ENCODE peak calls at places on chromosomes 7 and 10, in five cellular contexts. P is ovary, X is stomach, G is GM06990, B is fibroblast of lung. T is an unnamed sample.

GRCh38 chr10:59006511-59007306 is 169.7 kb upstream of the PHYHIPL start:
- DNase-seq in X (no peak), B (peak), P (peak), G (no peak), T (no peak)

GRCh38 chr7:22831602-22832001 is 9.0 kb upstream of the TOMM7 start:
- DNase-seq in P (no peak), G (no peak), B (no peak), X (no peak), T (no peak)

GRCh38 chr7:69762821-69763352 is 164.6 kb downstream of the AUTS2 start:
- DNase-seq in X (no peak), P (no peak), G (peak), B (no peak), T (no peak)

GRCh38 chr7:25564980-25565379 is 336.7 kb upstream of the NPVF start:
- DNase-seq in P (no peak), B (no peak), G (no peak), X (no peak), T (no peak)

GRCh38 chr7:91198371-91198770 is 65.9 kb upstream of the FZD1 start:
- DNase-seq in G (no peak), X (no peak), P (no peak), B (peak), T (no peak)

GRCh38 chr7:132065193-132065972 is 509.0 kb upstream of the PODXL start:
- DNase-seq in P (peak), X (no peak), B (peak), G (no peak), T (no peak)

GRCh38 chr7:100642534-100642907 is 1.2 kb upstream of the TFR2 start:
- DNase-seq in X (peak), P (no peak), B (no peak), G (peak), T (no peak)

GRCh38 chr7:99096124-99096887 is 47.6 kb downstream of the SMURF1 start:
- DNase-seq in B (peak), G (no peak), X (no peak), P (peak), T (no peak)

GRCh38 chr7:44157116-44158059 is 16.3 kb upstream of the MYL7 start:
- DNase-seq in X (no peak), G (no peak), B (no peak), P (no peak), T (peak)

GRCh38 chr7:97009753-97010732 is 4.7 kb downstream of the DLX6 start:
- DNase-seq in G (no peak), B (no peak), X (no peak), P (no peak), T (no peak)

GRCh38 chr7:97011536-97012292 is 6.4 kb downstream of the DLX6 start:
- DNase-seq in B (no peak), P (no peak), G (no peak), X (no peak), T (no peak)

GRCh38 chr7:97012293-97013005 is 7.1 kb downstream of the DLX6 start:
- DNase-seq in B (no peak), G (no peak), P (no peak), X (no peak), T (no peak)

GRCh38 chr7:97013025-97013424 is 7.7 kb downstream of the DLX6 start:
- DNase-seq in G (no peak), X (no peak), B (no peak), P (no peak), T (no peak)

DNA sequence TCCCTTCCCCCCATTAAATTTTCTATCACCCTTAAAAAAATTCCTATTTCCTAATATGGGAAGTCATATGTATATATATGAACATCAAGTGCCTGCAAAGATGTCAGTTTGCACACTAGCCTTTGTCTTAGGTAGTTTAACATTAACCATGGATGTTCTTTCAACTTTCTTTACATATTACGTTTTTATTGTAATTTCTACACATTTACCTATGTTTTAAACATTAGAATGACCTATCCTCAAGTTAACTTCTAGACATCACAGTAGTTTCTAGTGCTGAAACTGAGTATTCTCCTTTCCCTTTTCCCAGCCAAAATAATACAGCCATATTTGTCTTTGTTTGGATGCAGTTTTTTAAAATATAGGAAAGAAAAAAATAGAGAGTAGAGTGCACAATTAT is 5.8 kb downstream of the DLX6 start:
- DNase-seq in B (no peak), G (no peak), P (no peak), X (no peak), T (no peak)
- TF ChIP-seq CTCF in B (no peak), G (no peak), P (no peak), X (no peak), T (no peak)

GRCh38 chr7:3649250-3649649 is 348.2 kb downstream of the SDK1 start:
- DNase-seq in P (no peak), B (peak), X (no peak), G (no peak), T (no peak)
- TF ChIP-seq CTCF in P (no peak), B (no peak), X (no peak), G (no peak), T (no peak)

DNA sequence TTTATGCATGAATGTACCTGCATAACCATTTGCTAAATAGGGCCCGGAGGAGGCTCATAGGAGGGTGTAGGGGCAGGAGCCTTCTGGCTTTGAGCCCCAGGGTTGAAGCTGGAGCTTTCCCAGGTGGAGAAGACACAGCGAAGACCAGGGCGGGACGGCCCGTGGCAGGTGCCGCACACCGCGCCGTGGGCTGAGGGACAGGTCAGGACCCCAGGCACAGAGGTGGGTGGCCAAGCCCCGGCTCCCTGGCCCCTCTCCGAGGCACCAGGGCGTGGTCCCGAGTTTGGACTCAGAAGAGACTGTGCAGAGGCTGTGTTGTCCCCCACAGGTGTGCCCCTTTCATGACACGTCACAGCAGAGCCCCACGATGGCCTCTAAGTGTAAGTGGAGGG is 56.5 kb downstream of the PWWP2B start:
- DNase-seq in B (no peak), X (no peak), P (no peak), G (no peak), T (no peak)
- TF ChIP-seq CTCF in B (no peak), X (no peak), P (no peak), G (no peak), T (peak)

GRCh38 chr7:51617691-51618090 is 301.1 kb upstream of the COBL start:
- DNase-seq in X (no peak), B (no peak), P (no peak), G (no peak), T (no peak)

GRCh38 chr7:51619880-51620279 is 303.3 kb upstream of the COBL start:
- DNase-seq in P (no peak), G (no peak), X (no peak), B (no peak), T (no peak)

GRCh38 chr7:51621956-51622355 is 305.3 kb upstream of the COBL start:
- DNase-seq in X (no peak), P (no peak), G (no peak), B (no peak), T (no peak)

GRCh38 chr7:51620690-51621089 is 304.1 kb upstream of the COBL start:
- DNase-seq in G (no peak), B (no peak), P (no peak), X (no peak), T (no peak)
- TF ChIP-seq CTCF in G (no peak), B (no peak), P (no peak), X (no peak), T (no peak)

DNA sequence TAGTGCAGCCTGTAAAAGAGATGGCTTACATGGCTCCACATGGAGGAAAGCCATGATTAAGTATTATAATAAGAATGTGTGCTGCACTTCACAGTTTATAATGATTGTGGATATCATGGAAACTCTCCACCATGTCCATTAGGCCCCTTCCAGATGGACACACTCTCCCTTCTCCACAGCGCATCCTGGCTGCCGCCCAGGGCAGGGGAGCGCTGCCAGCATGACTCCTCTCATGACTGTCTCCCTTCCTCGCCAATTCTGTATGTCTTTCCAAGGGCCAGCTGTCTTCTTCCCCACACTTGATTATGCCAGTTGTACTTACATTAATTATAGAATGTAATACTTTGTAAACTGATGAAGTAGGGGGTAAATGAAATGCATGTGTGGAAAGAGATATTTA is 259.3 kb upstream of the TMEM72 start:
- DNase-seq in P (peak), B (peak), G (no peak), X (no peak), T (no peak)
- TF ChIP-seq CTCF in P (no peak), B (no peak), G (no peak), X (no peak), T (no peak)

T was measured in glutamatergic neuron.